ENCODE peak calls at places on chromosomes 5 and 9, in five cellular contexts. Z is psoas muscle, R is left lung, V is pancreas, D is spleen. P is an unnamed sample.
A peak's percentile ranks its signal among the peaks of the same experiment; 100 is the strongest.

GRCh38 chr5:92838253-92838652 is 742.8 kb downstream of the NR2F1-AS1 start:
- DNase-seq in Z (no peak), R (no peak), V (no peak), D (no peak), P (no peak)

GRCh38 chr5:179129607-179130071 is 69.5 kb downstream of the ZNF354C start:
- DNase-seq in Z (no peak), R (no peak), V (no peak), D (peak; percentile 48), P (peak; percentile 66)

GRCh38 chr9:113464286-113464660 is 746 bp downstream of the RGS3 start:
- DNase-seq in Z (no peak), R (no peak), V (no peak), D (no peak), P (no peak)

GRCh38 chr5:87298687-87299362 is 31.1 kb downstream of the RASA1 start:
- DNase-seq in Z (no peak), R (no peak), V (no peak), D (no peak), P (no peak)

GRCh38 chr5:77987331-77987730 is 211.2 kb upstream of the TBCA start:
- DNase-seq in Z (no peak), R (no peak), V (no peak), D (no peak), P (no peak)

GRCh38 chr9:101736723-101737122 is 1.7 kb downstream of the GRIN3A start:
- DNase-seq in Z (peak; percentile 42), R (no peak), V (peak; percentile 11), D (no peak), P (no peak)

GRCh38 chr5:173291722-173292658 is 36.2 kb downstream of the STC2 start:
- DNase-seq in Z (no peak), R (no peak), V (no peak), D (no peak), P (no peak)

GRCh38 chr9:7967093-7967827 is 167.7 kb upstream of the DMAC1 start:
- DNase-seq in Z (no peak), R (no peak), V (no peak), D (no peak), P (no peak)

GRCh38 chr5:165502893-165503696 is 1997.7 kb downstream of the MAT2B start:
- DNase-seq in Z (no peak), R (no peak), V (no peak), D (no peak), P (no peak)

GRCh38 chr5:82641362-82641988 is 363.3 kb upstream of the RPS23 start:
- DNase-seq in Z (peak; percentile 66), R (peak; percentile 56), V (peak; percentile 86), D (no peak), P (no peak)

GRCh38 chr9:1837453-1838084 is 177.6 kb upstream of the SMARCA2 start:
- DNase-seq in Z (no peak), R (no peak), V (peak; percentile 18), D (no peak), P (no peak)

GRCh38 chr5:155455791-155456514 is 442.4 kb downstream of the KIF4B start:
- DNase-seq in Z (no peak), R (no peak), V (no peak), D (no peak), P (no peak)

GRCh38 chr9:115845648-115846312 is 307.8 kb upstream of the PAPPA start:
- DNase-seq in Z (no peak), R (no peak), V (no peak), D (no peak), P (no peak)

GRCh38 chr5:133399247-133399891 is 213.0 kb downstream of the FSTL4 start:
- DNase-seq in Z (no peak), R (no peak), V (no peak), D (no peak), P (no peak)

GRCh38 chr5:95856501-95856981 is 34.0 kb upstream of the GLRX start:
- DNase-seq in Z (no peak), R (no peak), V (no peak), D (no peak), P (no peak)

GRCh38 chr9:92616199-92617129 is 53.5 kb downstream of the IPPK start:
- DNase-seq in Z (peak; percentile 74), R (no peak), V (no peak), D (no peak), P (no peak)

GRCh38 chr5:74946471-74946870 is 80.3 kb upstream of the FAM169A start:
- DNase-seq in Z (no peak), R (no peak), V (no peak), D (no peak), P (no peak)

GRCh38 chr5:54760182-54760935 is 225.0 kb downstream of the ESM1 start:
- DNase-seq in Z (no peak), R (no peak), V (no peak), D (no peak), P (no peak)

GRCh38 chr5:5342784-5343183 is 79.7 kb upstream of the ICE1 start:
- DNase-seq in Z (no peak), R (no peak), V (no peak), D (no peak), P (no peak)

GRCh38 chr5:108524564-108524963 is 142.7 kb upstream of the FBXL17 start:
- DNase-seq in Z (no peak), R (no peak), V (no peak), D (no peak), P (no peak)

GRCh38 chr9:108549184-108549583 is 306.6 kb downstream of the ACTL7B start:
- DNase-seq in Z (no peak), R (no peak), V (no peak), D (no peak), P (no peak)

GRCh38 chr9:21552244-21552825 is 70.2 kb upstream of the IFNE start:
- DNase-seq in Z (no peak), R (no peak), V (no peak), D (no peak), P (no peak)
- H3K4me3 ChIP-seq in Z (no peak overlapping the region), R (no peak overlapping the region), V (no peak overlapping the region), D (no peak overlapping the region), P (peak overlapping the region; percentile 86)

GRCh38 chr9:133670466-133670865 is 34.3 kb downstream of the DBH start:
- DNase-seq in Z (no peak), R (no peak), V (no peak), D (no peak), P (no peak)
- H3K4me1 ChIP-seq in Z (no peaks in the 10 kb centered on the region), R (no peaks in the 10 kb centered on the region), V (no peaks in the 10 kb centered on the region), D (no peaks in the 10 kb centered on the region), P (no peaks in the 10 kb centered on the region)

DNA sequence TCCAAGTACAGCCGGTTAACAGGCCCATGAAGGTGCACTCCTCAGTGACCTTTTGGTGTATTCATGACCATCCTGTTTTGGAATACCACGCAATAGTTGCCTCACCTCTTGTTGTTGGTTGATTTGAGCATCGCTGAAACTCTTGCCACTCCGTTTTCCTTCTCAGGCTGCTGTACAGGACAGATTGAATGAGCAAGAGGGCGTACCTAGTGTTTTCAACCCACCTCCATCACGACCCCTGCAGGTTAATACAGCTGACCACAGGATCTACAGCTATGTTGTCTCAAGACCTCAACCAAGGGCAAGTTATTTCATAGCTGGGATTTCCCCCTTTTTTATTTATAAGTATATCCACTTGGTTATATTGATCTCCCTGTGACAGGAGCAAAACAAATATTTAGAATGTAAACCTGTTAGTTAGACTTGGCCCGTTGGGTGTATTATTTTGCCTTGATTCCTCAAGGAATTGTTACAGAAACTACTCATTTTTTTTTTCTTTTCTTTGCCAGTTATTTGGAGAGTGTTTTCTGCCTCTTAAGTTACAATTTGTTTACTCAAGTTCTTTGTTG is 38.1 kb downstream of the FAF2 start:
- DNase-seq in Z (no peak), R (no peak), V (no peak), D (no peak), P (no peak)
- TF ChIP-seq CTCF in Z (no peak), R (no peak), V (no peak), D (no peak), P (no peak)

GRCh38 chr9:134125413-134126095 is 10.3 kb upstream of the WDR5 start:
- DNase-seq in Z (peak; percentile 53), R (no peak), V (no peak), D (no peak), P (no peak)
- H3K4me3 ChIP-seq in Z (no peak overlapping the region), R (no peak overlapping the region), V (no peak overlapping the region), D (no peak overlapping the region), P (no peak overlapping the region)

GRCh38 chr9:131739192-131739961 is 499 bp downstream of the RAPGEF1 start:
- DNase-seq in Z (peak; percentile 71), R (no peak), V (peak; percentile 58), D (peak; percentile 93), P (no peak)

GRCh38 chr9:131739988-131740648 is at the start of gene RAPGEF1:
- DNase-seq in Z (peak; percentile 90), R (peak; percentile 78), V (peak; percentile 81), D (peak; percentile 97), P (no peak)

GRCh38 chr9:131743501-131743900 is 3.6 kb upstream of the RAPGEF1 start:
- DNase-seq in Z (no peak), R (no peak), V (no peak), D (no peak), P (no peak)

GRCh38 chr9:131738838-131739191 is 1.1 kb downstream of the RAPGEF1 start:
- DNase-seq in Z (no peak), R (no peak), V (peak; percentile 65), D (no peak), P (no peak)

GRCh38 chr9:131740898-131741297 is 1.0 kb upstream of the RAPGEF1 start:
- DNase-seq in Z (peak; percentile 90), R (no peak), V (peak; percentile 46), D (peak; percentile 81), P (no peak)
- H3K4me1 ChIP-seq in Z (peaks cover 39% of the 10 kb centered on the region), R (peaks cover 5% of the 10 kb centered on the region), V (peaks cover 21% of the 10 kb centered on the region), D (peaks cover 52% of the 10 kb centered on the region), P (peaks cover 6% of the 10 kb centered on the region)

GRCh38 chr5:137414112-137414511 is 85.0 kb downstream of the SPOCK1 start:
- DNase-seq in Z (no peak), R (no peak), V (no peak), D (no peak), P (no peak)

GRCh38 chr5:137410234-137411010 is 88.7 kb downstream of the SPOCK1 start:
- DNase-seq in Z (no peak), R (no peak), V (no peak), D (no peak), P (no peak)

GRCh38 chr5:137412136-137412535 is 87.0 kb downstream of the SPOCK1 start:
- DNase-seq in Z (no peak), R (no peak), V (no peak), D (no peak), P (no peak)

DNA sequence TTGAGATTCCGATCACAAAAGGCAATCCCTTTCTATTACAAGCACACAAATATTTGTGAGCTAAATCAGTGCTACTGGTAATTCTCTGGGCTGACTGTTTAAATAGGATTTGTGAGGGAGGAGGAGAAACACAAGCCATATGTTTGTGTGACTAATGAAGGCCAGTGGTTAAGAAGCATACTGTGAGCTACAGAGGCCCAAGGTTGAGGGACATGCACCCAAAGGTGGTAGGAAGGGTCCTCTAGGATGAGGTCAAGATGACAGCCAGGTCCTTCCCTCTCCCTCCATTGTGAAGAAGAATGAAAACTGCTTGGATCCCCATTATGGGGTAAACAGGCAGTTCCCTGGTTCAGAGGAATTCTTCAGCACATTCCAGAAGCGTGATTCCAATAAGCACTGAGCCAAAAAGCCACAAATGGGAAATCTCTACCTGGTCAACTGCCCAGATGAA is 83.9 kb downstream of the SPOCK1 start:
- DNase-seq in Z (no peak), R (no peak), V (no peak), D (no peak), P (no peak)
- TF ChIP-seq CTCF in Z (no peak), R (no peak), V (no peak), D (no peak), P (no peak)

P was measured in RWPE2.